ENCODE peak calls at places on chromosomes 13 and 19, in six cellular contexts. H is heart right ventricle, F is progenitor cell of endocrine pancreas, N is fibroblast of lung, C is cardiac fibroblast, G is Calu3. J is an unnamed sample.

GRCh38 chr19:34274827-34275625 is 20.7 kb downstream of the GARRE1 start:
- DNase-seq in C (peak; percentile 91), H (no peak), N (peak; percentile 97), F (no peak), G (no peak), J (no peak)

GRCh38 chr13:29978211-29978610 is 127.8 kb upstream of the UBL3 start:
- DNase-seq in N (no peak), C (peak; percentile 23), H (no peak), F (no peak), G (no peak), J (no peak)

GRCh38 chr19:10872551-10873107 is 1.3 kb downstream of the CARM1 start:
- DNase-seq in C (no peak), N (no peak), H (no peak), F (no peak), G (no peak), J (no peak)

GRCh38 chr13:74444161-74444571 is 310.0 kb upstream of the KLF12 start:
- DNase-seq in G (no peak), N (peak; percentile 61), H (no peak), C (peak; percentile 35), F (no peak), J (no peak)

GRCh38 chr13:25819856-25820530 is 231.8 kb downstream of the SHISA2 start:
- DNase-seq in G (no peak), F (no peak), H (no peak), N (peak; percentile 40), C (no peak), J (no peak)

GRCh38 chr13:36431204-36432105 is 840 bp upstream of the CCNA1 start:
- DNase-seq in C (no peak), N (no peak), H (no peak), F (peak; percentile 16), G (no peak), J (no peak)

GRCh38 chr19:9751449-9751848 is 17.1 kb downstream of the ZNF846 start:
- DNase-seq in C (no peak), F (no peak), N (no peak), G (no peak), H (no peak), J (no peak)

GRCh38 chr19:46021531-46022041 is 1.3 kb downstream of the PGLYRP1 start:
- DNase-seq in H (no peak), F (no peak), G (no peak), C (no peak), N (no peak), J (no peak)

GRCh38 chr13:21453352-21454089 is 5.6 kb downstream of the ZDHHC20 start:
- DNase-seq in G (no peak), H (no peak), F (no peak), C (no peak), N (no peak), J (no peak)

GRCh38 chr13:44713793-44714469 is 137.8 kb upstream of the TSC22D1 start:
- DNase-seq in C (peak; percentile 97), F (no peak), G (peak; percentile 43), N (peak; percentile 99), H (no peak), J (no peak)

GRCh38 chr19:679418-680286 is 3.5 kb downstream of the FSTL3 start:
- DNase-seq in H (peak; percentile 65), F (no peak), N (peak; percentile 84), G (peak; percentile 43), C (peak; percentile 75), J (no peak)

GRCh38 chr19:441213-441823 is 19.5 kb downstream of the SHC2 start:
- DNase-seq in F (no peak), H (no peak), C (no peak), G (no peak), N (no peak), J (no peak)

GRCh38 chr13:94999871-95000270 is 287.5 kb upstream of the SOX21 start:
- DNase-seq in N (peak; percentile 40), F (no peak), H (no peak), C (peak; percentile 55), G (no peak), J (no peak)

GRCh38 chr13:95002968-95003813 is 290.8 kb upstream of the SOX21 start:
- DNase-seq in F (no peak), N (no peak), G (no peak), C (no peak), H (no peak), J (no peak)

GRCh38 chr13:95005300-95005699 is 293.0 kb upstream of the SOX21 start:
- DNase-seq in C (no peak), G (no peak), N (no peak), F (no peak), H (no peak), J (no peak)

GRCh38 chr13:94997126-94997525 is 284.8 kb upstream of the SOX21 start:
- DNase-seq in H (no peak), C (peak; percentile 31), N (no peak), G (no peak), F (no peak), J (no peak)

DNA sequence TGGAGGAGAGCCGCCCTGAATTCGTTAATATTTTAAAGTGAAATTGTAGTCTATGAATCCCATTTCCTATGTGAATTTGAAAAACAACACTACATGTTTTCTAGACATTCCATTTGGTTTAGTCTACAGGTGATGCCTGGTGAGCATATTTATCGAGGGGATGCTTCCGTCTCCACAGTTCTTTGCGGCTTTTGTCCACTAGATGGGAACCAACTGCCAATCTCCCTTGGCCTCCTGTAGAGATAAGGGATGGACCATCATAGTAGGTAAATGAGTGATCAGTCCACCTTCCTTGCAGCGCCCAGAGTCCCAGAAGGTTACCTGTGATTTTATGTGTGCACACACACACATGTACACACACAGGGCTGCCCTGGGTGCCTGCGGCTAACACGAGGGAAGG is 289.8 kb upstream of the SOX21 start:
- DNase-seq in G (no peak), C (no peak), N (no peak), H (no peak), F (no peak), J (no peak)
- TF ChIP-seq CTCF in G (no peak), C (no peak), N (no peak), H (no peak), F (no peak), J (no peak)

DNA sequence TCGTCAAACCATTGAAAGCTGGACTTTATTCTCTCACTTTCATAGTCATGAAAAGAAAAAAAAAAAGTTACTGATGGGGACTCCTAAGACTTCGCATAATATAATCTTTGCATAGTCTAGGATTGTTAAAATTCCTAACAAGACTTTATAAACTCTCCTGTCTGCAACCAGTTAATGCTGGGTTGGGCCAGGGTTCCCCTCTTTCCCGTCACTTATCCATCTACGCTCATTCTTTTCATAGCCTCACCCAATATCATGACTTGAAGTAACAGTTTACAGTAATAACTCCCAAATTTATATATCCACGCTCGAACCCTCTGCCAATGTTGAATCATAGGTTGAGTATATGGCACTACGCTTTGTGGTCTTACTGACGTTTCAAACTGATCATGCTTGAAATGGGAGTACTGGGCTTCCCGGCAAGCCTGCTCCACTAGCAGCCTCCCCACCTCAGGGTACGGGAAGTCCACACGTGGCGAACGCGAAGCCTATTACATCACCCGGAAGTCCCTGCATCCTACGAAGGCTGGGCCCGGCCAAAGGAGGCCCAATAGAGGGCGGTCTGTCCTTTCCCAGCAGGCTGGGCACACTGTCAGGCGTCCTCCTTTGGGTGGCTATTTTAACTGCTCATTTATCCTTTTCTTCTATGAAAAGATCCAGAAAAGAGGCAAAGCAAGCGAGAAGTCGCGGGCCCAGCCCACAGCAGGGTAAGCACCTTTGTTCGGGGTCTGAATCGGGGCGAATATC is 694 bp upstream of the ZNF460 start:
- DNase-seq in G (peak; percentile 90), C (peak; percentile 97), F (peak; percentile 54), H (peak; percentile 92), N (peak; percentile 99), J (peak; percentile 79)
- TF ChIP-seq CTCF in G (no peak), C (peak; percentile 29), F (peak; percentile 39), H (no peak), N (peak; percentile 37), J (no peak)

DNA sequence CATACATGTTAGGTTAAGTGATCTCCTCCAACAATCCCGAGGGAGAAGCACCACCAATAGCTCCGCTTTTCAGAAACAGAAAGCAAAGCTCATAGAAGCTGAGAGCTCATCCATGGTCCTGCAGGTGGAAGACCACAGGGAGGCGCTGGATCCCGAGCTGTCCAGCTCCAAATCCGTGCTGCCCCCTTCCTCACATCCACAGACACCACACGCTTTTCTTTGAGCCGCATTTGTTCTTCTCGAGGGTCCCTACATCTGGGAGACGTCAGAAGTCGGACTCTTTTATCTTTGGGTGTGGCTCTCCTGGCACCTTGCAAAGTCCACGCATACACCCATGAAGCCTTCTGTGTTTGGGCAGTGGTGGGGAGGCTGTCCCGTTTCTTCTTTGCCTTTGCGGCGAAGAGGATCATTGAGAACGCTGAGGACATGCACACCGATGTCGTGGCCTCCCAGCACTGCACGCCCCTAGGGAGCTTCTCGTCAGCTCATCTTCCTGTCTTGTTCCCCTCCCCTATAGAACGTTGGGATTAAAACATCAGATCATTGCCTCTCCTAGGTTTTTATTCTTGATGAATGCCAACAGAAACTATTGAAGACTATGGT is 184.8 kb downstream of the TEX29 start:
- DNase-seq in G (no peak), N (no peak), F (no peak), C (peak; percentile 2), H (no peak), J (no peak)
- TF ChIP-seq CTCF in G (no peak), N (peak; percentile 9), F (peak; percentile 74), C (no peak), H (peak; percentile 36), J (no peak)

GRCh38 chr19:39327990-39328705 is 7.5 kb upstream of the LRFN1 start:
- DNase-seq in C (peak; percentile 77), H (peak; percentile 82), F (peak; percentile 90), G (peak; percentile 94), N (peak; percentile 36), J (peak; percentile 83)
- TF ChIP-seq CTCF in C (peak; percentile 98), H (peak; percentile 98), F (peak; percentile 94), G (peak; percentile 99), N (peak; percentile 97), J (peak; percentile 96)

DNA sequence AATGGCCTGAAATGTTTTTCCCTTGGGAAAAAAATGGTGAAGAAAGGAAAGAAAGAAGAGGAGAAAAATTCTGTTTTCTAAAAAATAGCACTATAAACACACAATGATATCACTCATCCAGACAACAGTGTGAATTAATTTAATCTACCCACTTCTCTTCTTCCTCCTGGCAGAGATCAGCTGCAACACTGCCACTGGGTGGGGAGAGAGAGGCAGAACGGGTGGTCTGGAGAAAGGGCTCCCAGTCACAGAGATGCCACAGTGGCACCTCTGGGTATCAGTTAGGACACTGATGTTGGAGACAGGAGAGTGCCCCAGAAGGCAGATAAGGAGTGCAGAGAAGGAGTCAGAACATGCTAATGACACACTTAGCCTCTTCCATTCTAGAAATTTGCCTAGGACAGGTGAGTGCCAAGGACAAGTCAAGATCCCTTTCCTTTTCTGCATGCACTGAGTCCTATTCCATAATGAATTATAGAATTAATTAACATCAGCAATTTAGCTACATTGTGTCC is 168.6 kb downstream of the SUCLA2 start:
- DNase-seq in G (no peak), H (no peak), N (no peak), C (no peak), F (no peak), J (no peak)
- TF ChIP-seq CTCF in G (no peak), H (no peak), N (no peak), C (no peak), F (no peak), J (no peak)

J was measured in natural killer cell.